ENCODE peak calls at places on chromosomes 5 and 9, in six cellular contexts. One of them, this sample, is unnamed.

GRCh38 chr9:87615547-87616148 is 110.3 kb upstream of the CTSL start:
- DNase-seq in HT-29: peak
- DNase-seq in bronchial epithelial cell: peak
- DNase-seq in naive thymus-derived CD8-positive, alpha-beta T cell: no peak
- DNase-seq in transverse colon: no peak
- DNase-seq in dorsolateral prefrontal cortex: no peak
- DNase-seq in this sample: no peak

GRCh38 chr9:3419892-3420291 is 105.9 kb downstream of the RFX3 start:
- DNase-seq in transverse colon: no peak
- DNase-seq in bronchial epithelial cell: no peak
- DNase-seq in dorsolateral prefrontal cortex: no peak
- DNase-seq in HT-29: no peak
- DNase-seq in naive thymus-derived CD8-positive, alpha-beta T cell: no peak
- DNase-seq in this sample: no peak

GRCh38 chr9:127563579-127563978 is 48.5 kb upstream of the STXBP1 start:
- DNase-seq in bronchial epithelial cell: no peak
- DNase-seq in naive thymus-derived CD8-positive, alpha-beta T cell: no peak
- DNase-seq in dorsolateral prefrontal cortex: no peak
- DNase-seq in transverse colon: no peak
- DNase-seq in HT-29: peak
- DNase-seq in this sample: no peak

GRCh38 chr5:5372930-5373329 is 49.5 kb upstream of the ICE1 start:
- DNase-seq in HT-29: no peak
- DNase-seq in naive thymus-derived CD8-positive, alpha-beta T cell: no peak
- DNase-seq in transverse colon: no peak
- DNase-seq in bronchial epithelial cell: no peak
- DNase-seq in dorsolateral prefrontal cortex: no peak
- DNase-seq in this sample: no peak

GRCh38 chr5:86679529-86679928 is 61.8 kb downstream of the COX7C start:
- DNase-seq in dorsolateral prefrontal cortex: no peak
- DNase-seq in bronchial epithelial cell: peak
- DNase-seq in HT-29: peak
- DNase-seq in naive thymus-derived CD8-positive, alpha-beta T cell: no peak
- DNase-seq in transverse colon: no peak
- DNase-seq in this sample: peak

GRCh38 chr5:4862500-4862899 is 277.6 kb upstream of the ADAMTS16 start:
- DNase-seq in HT-29: peak
- DNase-seq in naive thymus-derived CD8-positive, alpha-beta T cell: no peak
- DNase-seq in transverse colon: no peak
- DNase-seq in bronchial epithelial cell: peak
- DNase-seq in dorsolateral prefrontal cortex: no peak
- DNase-seq in this sample: peak

GRCh38 chr9:106846847-106847246 is 16.1 kb upstream of the ZNF462 start:
- DNase-seq in dorsolateral prefrontal cortex: no peak
- DNase-seq in transverse colon: no peak
- DNase-seq in HT-29: no peak
- DNase-seq in bronchial epithelial cell: peak
- DNase-seq in naive thymus-derived CD8-positive, alpha-beta T cell: no peak
- DNase-seq in this sample: no peak

GRCh38 chr9:110148384-110148783 is 59.6 kb downstream of the C9orf152 start:
- DNase-seq in dorsolateral prefrontal cortex: no peak
- DNase-seq in HT-29: no peak
- DNase-seq in bronchial epithelial cell: no peak
- DNase-seq in transverse colon: peak
- DNase-seq in naive thymus-derived CD8-positive, alpha-beta T cell: no peak
- DNase-seq in this sample: no peak

GRCh38 chr5:61450170-61450815 is 118.2 kb downstream of the ZSWIM6 start:
- DNase-seq in naive thymus-derived CD8-positive, alpha-beta T cell: no peak
- DNase-seq in HT-29: peak
- DNase-seq in bronchial epithelial cell: peak
- DNase-seq in dorsolateral prefrontal cortex: no peak
- DNase-seq in transverse colon: no peak
- DNase-seq in this sample: peak

This sample was measured in AG04449.